ENCODE peak calls at places on chromosomes 6 and 20, in four cellular contexts. S is CD8-positive, alpha-beta T cell; Q is testis; U is PC-9. H is an unnamed sample.

GRCh38 chr6:95660544-95660943 is 83.2 kb downstream of the MANEA start:
- DNase-seq in S (no peak), Q (no peak), U (no peak), H (no peak)

GRCh38 chr6:136103763-136104311 is 146.3 kb downstream of the MTFR2 start:
- DNase-seq in S (no peak), Q (no peak), U (no peak), H (peak; percentile 72)

GRCh38 chr20:23205656-23206055 is 119.5 kb upstream of the CD93 start:
- DNase-seq in S (no peak), Q (peak; percentile 65), U (no peak), H (no peak)

GRCh38 chr6:37093728-37094069 is 76.3 kb upstream of the PIM1 start:
- DNase-seq in S (no peak), Q (no peak), U (no peak), H (no peak)

GRCh38 chr6:14673201-14673600 is 555.6 kb downstream of the CD83 start:
- DNase-seq in S (no peak), Q (no peak), U (no peak), H (no peak)

GRCh38 chr20:6680854-6681253 is 86.6 kb upstream of the BMP2 start:
- DNase-seq in S (no peak), Q (no peak), U (no peak), H (no peak)

GRCh38 chr20:1539816-1540215 is 17.7 kb downstream of the SIRPD start:
- DNase-seq in S (no peak), Q (no peak), U (no peak), H (no peak)

GRCh38 chr6:6003334-6004146 is 3.2 kb downstream of the NRN1 start:
- DNase-seq in S (no peak), Q (no peak), U (no peak), H (no peak)

GRCh38 chr6:99093781-99094180 is 146.0 kb upstream of the FBXL4 start:
- DNase-seq in S (no peak), Q (no peak), U (no peak), H (no peak)

GRCh38 chr6:45231660-45232059 is 96.5 kb upstream of the RUNX2 start:
- DNase-seq in S (no peak), Q (no peak), U (no peak), H (no peak)

GRCh38 chr6:34189806-34190503 is 44.1 kb upstream of the GRM4 start:
- DNase-seq in S (peak; percentile 73), Q (no peak), U (no peak), H (peak; percentile 57)

GRCh38 chr6:22364314-22364713 is 67.5 kb upstream of the PRL start:
- DNase-seq in S (no peak), Q (no peak), U (no peak), H (no peak)

GRCh38 chr6:136424450-136424849 is 125.8 kb downstream of the MAP7 start:
- DNase-seq in S (no peak), Q (no peak), U (no peak), H (no peak)

GRCh38 chr6:122052501-122052900 is 347.0 kb upstream of the HSF2 start:
- DNase-seq in S (no peak), Q (no peak), U (no peak), H (no peak)

GRCh38 chr6:165573671-165574070 is 89.4 kb downstream of the PDE10A start:
- DNase-seq in S (no peak), Q (peak; percentile 27), U (no peak), H (peak; percentile 17)

GRCh38 chr6:7684843-7685242 is 41.1 kb upstream of the BMP6 start:
- DNase-seq in S (no peak), Q (no peak), U (no peak), H (no peak)

GRCh38 chr20:34334654-34335407 is 28.2 kb upstream of the ITCH start:
- DNase-seq in S (no peak), Q (peak; percentile 32), U (peak; percentile 43), H (no peak)

GRCh38 chr20:48832423-48832735 is 4.6 kb upstream of the PREX1 start:
- DNase-seq in S (no peak), Q (no peak), U (no peak), H (no peak)

DNA sequence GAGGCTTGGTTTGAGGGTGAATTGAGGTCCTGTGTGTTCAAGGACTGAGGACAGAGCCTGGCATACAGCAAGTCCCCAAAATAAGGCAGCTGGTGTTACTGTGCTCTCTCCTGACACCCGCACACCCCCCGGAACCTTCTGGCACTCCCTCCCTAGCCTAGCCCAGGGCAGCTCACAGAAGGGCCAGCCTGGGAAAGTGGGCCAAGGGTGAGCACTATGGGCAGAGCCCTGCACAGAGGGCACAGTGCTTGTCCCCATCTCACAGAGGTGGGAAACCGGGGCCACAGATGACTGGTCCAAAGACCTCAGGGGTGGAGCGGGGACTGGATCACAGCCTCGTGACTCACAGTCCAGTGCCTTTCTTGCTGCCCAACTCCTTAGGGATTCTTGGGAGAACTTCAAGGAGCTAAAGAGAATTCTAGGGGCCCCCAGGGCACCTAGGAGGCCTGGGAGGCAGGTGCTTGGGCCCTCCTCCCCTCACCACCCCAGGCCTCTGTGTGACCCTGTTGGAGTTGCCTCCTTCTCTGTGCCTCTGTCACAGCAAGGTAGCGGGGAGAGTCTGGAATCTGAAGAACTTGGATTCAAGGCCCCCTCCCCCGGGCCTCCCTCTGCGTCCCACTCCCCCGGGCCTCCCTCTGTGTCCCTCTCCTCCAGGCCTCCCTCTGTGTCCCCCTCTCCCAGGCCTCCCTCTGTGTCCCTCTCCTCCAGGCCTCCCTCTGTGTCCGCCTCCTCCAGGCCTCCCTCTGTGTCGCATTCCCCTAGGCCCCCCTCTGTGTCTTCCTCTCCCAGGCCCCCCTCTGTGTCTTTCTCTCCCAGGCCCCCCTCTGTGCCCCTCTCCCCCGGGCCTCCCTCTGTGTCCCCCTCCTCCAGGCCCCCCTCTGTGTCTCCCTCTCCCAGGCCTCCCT is 13.5 kb downstream of the DLGAP4 start:
- DNase-seq in S (no peak), Q (no peak), U (no peak), H (no peak)
- H3K27me3 ChIP-seq in S (no peaks in the 10 kb centered on the region), Q (no peaks in the 10 kb centered on the region), U (peaks cover 3% of the 10 kb centered on the region), H (no peaks in the 10 kb centered on the region)

DNA sequence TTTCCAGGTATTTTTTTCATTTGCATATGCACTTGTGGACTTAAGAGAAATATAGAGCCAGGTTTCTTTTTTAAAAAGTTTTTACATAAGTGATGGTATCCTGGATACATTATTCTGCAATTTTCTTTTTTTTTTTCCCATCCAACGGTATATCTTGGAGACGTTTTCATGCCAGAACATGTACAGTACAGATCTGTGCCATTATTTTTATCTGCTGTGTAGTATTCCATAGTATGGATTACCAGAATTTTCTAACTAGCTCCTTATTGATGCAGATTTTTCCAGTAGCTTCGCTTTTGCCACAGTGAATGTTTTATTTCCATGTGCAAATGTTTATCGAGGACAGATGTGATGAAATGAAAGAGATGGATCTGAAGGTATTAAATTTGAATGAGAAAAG is 34.1 kb downstream of the PPP1R16B start:
- DNase-seq in S (no peak), Q (no peak), U (no peak), H (no peak)
- H3K4me1 ChIP-seq in S (peaks cover 43% of the 10 kb centered on the region), Q (no peaks in the 10 kb centered on the region), U (no peaks in the 10 kb centered on the region), H (no peaks in the 10 kb centered on the region)

GRCh38 chr20:62588458-62589149 is 53.7 kb upstream of the SLCO4A1 start:
- DNase-seq in S (no peak), Q (no peak), U (no peak), H (no peak)
- H3K27me3 ChIP-seq in S (no peaks in the 10 kb centered on the region), Q (no peaks in the 10 kb centered on the region), U (peaks cover 40% of the 10 kb centered on the region), H (no peaks in the 10 kb centered on the region)

DNA sequence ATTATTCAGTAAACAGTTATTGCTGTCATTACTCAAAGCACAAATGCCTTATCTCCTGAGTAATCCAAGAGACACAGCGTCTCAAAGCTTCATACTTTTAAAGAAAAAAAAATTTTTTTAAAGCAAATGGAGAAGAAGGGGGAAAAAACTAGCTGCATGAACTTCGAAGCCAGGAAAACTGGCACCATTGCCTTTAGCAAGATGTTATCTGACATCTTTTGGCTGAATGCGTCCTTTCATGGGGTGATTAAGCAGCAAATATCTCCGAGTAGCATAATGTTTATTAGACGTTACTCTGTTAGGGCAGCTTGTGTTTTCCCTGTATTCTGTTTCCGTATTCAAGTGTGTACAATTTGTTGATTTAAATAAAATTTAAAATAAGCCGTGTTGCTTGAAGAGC is 76.5 kb upstream of the TSHZ2 start:
- DNase-seq in S (no peak), Q (no peak), U (no peak), H (no peak)
- H3K4me1 ChIP-seq in S (no peaks in the 10 kb centered on the region), Q (no peaks in the 10 kb centered on the region), U (no peaks in the 10 kb centered on the region), H (peaks cover 18% of the 10 kb centered on the region)

GRCh38 chr20:32050324-32050723 is 1.7 kb upstream of the HCK start:
- DNase-seq in S (no peak), Q (no peak), U (no peak), H (no peak)
- H3K27me3 ChIP-seq in S (peaks cover 25% of the 10 kb centered on the region), Q (no peaks in the 10 kb centered on the region), U (peaks cover 70% of the 10 kb centered on the region), H (peaks cover 66% of the 10 kb centered on the region)